ENCODE peak calls at places on chromosomes 16 and 17, in seven cellular contexts. R is NB4, N is uterus, C is endothelial cell of umbilical vein, W is vagina, T is breast epithelium, Z is esophagus squamous epithelium. F is an unnamed sample.

GRCh38 chr16:81629032-81629802 is 149.9 kb upstream of the PLCG2 start:
- DNase-seq in C (no peak), Z (no peak), T (no peak), N (no peak), W (no peak), R (peak), F (no peak)

GRCh38 chr16:85856054-85856453 is 42.9 kb upstream of the IRF8 start:
- DNase-seq in W (no peak), C (no peak), Z (no peak), R (peak), N (no peak), T (no peak), F (no peak)

GRCh38 chr17:59558953-59559352 is 6.5 kb upstream of the DHX40 start:
- DNase-seq in C (peak), N (no peak), R (no peak), T (no peak), Z (no peak), W (no peak), F (no peak)

GRCh38 chr17:40122944-40123810 is 1.4 kb downstream of the MSL1 start:
- DNase-seq in C (peak), Z (no peak), N (peak), W (no peak), R (peak), T (no peak), F (no peak)

GRCh38 chr17:2369551-2370210 is 31.2 kb downstream of the MNT start:
- DNase-seq in T (no peak), C (no peak), N (no peak), W (no peak), R (no peak), Z (no peak), F (no peak)

GRCh38 chr17:40458001-40458791 is 14.9 kb downstream of the IGFBP4 start:
- DNase-seq in Z (no peak), C (no peak), T (no peak), N (peak), W (no peak), R (no peak), F (peak)

GRCh38 chr17:78762007-78762406 is 20.1 kb downstream of the CYTH1 start:
- DNase-seq in Z (no peak), N (no peak), W (no peak), C (peak), T (no peak), R (no peak), F (no peak)

GRCh38 chr17:18224428-18225120 is 861 bp upstream of the LLGL1 start:
- DNase-seq in Z (no peak), T (no peak), W (no peak), N (peak), C (no peak), R (no peak), F (no peak)

DNA sequence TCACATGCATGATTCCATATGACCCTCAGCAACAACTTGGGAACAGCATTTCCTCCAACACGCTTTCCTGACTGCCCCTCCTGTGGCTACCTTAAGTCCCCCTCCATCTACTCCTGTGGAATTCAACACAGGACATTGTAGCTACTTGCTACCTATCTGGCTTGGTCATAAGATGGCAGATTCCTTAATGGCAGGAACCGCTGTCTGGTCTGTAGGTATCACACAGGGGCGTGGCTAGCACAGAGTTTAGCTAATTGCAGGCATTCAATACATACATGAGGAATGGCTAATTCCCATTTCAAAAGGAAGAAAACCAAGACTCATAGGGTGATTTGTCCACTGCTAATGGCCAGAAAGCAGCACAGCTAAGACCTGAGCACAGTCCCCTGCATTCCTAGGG is 8.6 kb downstream of the LRRC59 start:
- DNase-seq in N (no peak), C (no peak), R (no peak), T (no peak), W (no peak), Z (no peak), F (no peak)
- TF ChIP-seq POLR2A in N (no peak), C (no peak), R (no peak), T (no peak), W (no peak), Z (no peak), F (no peak)

GRCh38 chr17:28381141-28381825 is 9.8 kb downstream of the SARM1 start:
- DNase-seq in Z (no peak), T (no peak), W (no peak), N (no peak), R (no peak), C (peak), F (no peak)

GRCh38 chr17:28380572-28380907 is 9.0 kb downstream of the SARM1 start:
- DNase-seq in Z (no peak), T (no peak), C (no peak), W (no peak), R (no peak), N (no peak), F (no peak)

GRCh38 chr17:28385037-28385797 is 13.7 kb downstream of the SARM1 start:
- DNase-seq in C (no peak), Z (no peak), W (no peak), T (no peak), R (no peak), N (no peak), F (no peak)

GRCh38 chr17:28388106-28388505 is 16.6 kb downstream of the SARM1 start:
- DNase-seq in R (no peak), Z (no peak), C (no peak), T (no peak), N (no peak), W (no peak), F (no peak)

DNA sequence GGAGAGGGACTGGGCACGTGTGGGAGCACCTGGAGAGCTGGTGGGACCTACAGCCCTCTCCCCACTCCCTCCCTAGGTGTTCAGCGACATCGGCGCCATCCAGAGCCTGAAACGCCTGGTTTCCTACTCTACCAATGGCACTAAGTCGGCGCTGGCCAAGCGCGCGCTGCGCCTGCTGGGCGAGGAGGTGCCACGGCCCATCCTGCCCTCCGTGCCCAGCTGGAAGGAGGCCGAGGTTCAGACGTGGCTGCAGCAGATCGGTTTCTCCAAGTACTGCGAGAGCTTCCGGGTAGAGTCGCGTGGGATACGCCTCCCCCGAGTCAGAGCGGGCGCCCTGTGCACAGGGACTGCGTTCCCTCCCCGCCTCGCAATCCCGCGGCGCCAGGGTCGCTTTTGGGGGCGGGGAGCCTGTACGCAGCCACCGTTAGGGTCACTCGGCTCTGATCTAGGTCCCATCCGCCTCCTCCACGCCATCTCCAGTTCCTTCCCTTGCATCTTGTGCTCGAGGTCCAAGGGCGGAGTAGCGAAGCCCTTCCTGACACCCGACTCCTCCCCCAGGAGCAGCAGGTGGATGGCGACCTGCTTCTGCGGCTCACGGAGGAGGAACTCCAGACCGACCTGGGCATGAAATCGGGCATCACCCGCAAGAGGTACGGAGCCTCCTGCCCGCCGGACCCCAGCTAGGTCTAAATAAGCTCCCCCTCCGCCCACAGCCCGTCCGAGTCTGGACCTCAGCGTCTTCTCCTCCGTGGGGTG is 13.0 kb downstream of the SARM1 start:
- DNase-seq in R (no peak), C (peak), W (no peak), N (no peak), Z (no peak), T (no peak), F (no peak)
- TF ChIP-seq POLR2A in R (no peak), C (no peak), W (no peak), N (peak), Z (no peak), T (no peak), F (no peak)

DNA sequence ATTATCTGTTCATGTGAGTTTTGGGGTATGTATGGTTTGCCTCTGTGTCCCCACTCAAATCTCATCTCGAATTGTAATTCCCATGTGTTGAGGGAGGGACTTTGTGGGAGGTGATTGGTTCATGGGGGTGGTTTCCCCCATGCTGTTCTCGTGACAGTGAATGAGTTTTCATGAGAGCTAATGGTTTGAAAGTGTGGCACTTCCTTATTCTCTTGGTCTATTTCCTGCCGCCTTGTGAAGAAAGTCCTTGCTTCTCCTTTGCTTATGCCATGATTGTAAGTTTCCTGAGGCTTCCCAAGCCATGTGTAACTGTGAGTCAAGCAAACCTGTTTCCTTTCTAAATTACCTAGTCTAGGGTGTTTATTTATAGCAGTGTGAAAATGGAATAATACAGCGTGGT is 128.1 kb upstream of the HS3ST4 start:
- DNase-seq in W (no peak), R (peak), T (no peak), N (no peak), C (no peak), Z (no peak), F (no peak)
- TF ChIP-seq POLR2A in W (no peak), R (no peak), T (no peak), N (no peak), C (no peak), Z (no peak), F (no peak)

GRCh38 chr16:50310308-50311133 is 44.2 kb downstream of the ADCY7 start:
- DNase-seq in R (no peak), W (no peak), C (no peak), T (no peak), N (no peak), Z (no peak), F (no peak)
- TF ChIP-seq POLR2A in R (no peak), W (no peak), C (no peak), T (no peak), N (no peak), Z (no peak), F (no peak)

GRCh38 chr17:75996665-75997590 is 3.7 kb upstream of the CDK3 start:
- DNase-seq in W (no peak), C (no peak), Z (no peak), N (no peak), T (peak), R (peak), F (peak)
- TF ChIP-seq POLR2A in W (no peak), C (no peak), Z (no peak), N (no peak), T (no peak), R (no peak), F (no peak)

GRCh38 chr16:29963021-29963743 is 1.3 kb downstream of the TMEM219 start:
- DNase-seq in Z (no peak), N (no peak), C (no peak), W (no peak), R (no peak), T (no peak), F (no peak)

GRCh38 chr16:29961127-29961478 is 776 bp upstream of the TMEM219 start:
- DNase-seq in Z (no peak), R (no peak), W (no peak), C (no peak), N (no peak), T (no peak), F (no peak)

GRCh38 chr16:29962344-29962994 is 590 bp downstream of the TMEM219 start:
- DNase-seq in Z (no peak), N (no peak), W (no peak), C (peak), T (no peak), R (peak), F (no peak)

GRCh38 chr16:29959293-29959692 is 2.6 kb upstream of the TMEM219 start:
- DNase-seq in Z (no peak), N (no peak), C (no peak), R (no peak), T (no peak), W (no peak), F (no peak)

DNA sequence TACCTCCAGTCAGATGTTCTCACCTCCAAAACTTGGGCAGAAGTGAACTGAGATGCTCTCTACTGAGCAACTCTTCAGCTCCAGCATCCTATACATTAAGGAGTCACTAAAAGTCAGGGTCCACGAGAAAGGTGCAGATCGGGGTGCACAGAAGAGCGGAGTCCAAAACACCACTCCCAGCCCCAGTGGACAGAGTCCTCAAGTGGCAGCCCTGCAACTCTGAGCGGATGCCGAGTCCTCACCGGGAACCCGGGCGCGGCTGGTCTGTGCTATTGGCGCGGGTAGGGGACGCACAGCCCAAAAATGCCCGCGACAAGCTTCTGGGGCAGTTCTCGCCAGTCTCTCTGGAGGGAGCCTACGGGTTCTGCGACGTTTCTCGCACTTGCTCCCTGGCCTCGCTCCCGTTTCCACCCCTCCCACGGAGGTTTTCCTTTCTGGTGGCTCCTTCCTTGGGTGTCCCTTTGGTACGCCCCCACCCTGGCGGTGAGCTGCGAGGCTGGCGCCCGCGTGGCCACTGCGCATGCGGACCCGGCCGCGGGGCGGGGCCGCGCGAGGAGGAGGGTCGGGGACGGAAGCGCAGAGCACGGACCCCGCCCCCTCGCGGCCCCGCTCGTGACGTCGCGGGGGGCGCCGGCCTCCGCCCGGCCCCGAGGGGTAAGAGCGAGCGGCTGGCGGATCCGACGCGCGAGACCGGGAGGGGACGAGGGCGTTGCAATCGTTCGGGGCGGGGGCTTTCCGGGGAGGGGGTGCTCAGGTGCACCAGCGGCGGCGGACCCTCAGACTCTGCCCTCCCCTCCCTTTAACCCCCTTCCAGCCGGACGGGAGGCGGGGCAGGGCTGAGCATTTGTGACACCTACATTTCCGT is at the start of gene TMEM219:
- DNase-seq in Z (peak), T (peak), W (no peak), R (peak), N (peak), C (peak), F (peak)
- TF ChIP-seq POLR2A in Z (no peak), T (peak), W (peak), R (peak), N (peak), C (no peak), F (peak)

GRCh38 chr17:65562206-65562531 is 721 bp upstream of the AXIN2 start:
- DNase-seq in C (peak), R (no peak), Z (no peak), W (no peak), N (no peak), T (no peak), F (no peak)
- TF ChIP-seq POLR2A in C (no peak), R (no peak), Z (no peak), W (no peak), N (no peak), T (no peak), F (no peak)

GRCh38 chr17:80970044-80970761 is 21.4 kb upstream of the CHMP6 start:
- DNase-seq in R (peak), C (no peak), N (peak), Z (no peak), T (no peak), W (no peak), F (no peak)
- TF ChIP-seq POLR2A in R (no peak), C (no peak), N (no peak), Z (no peak), T (no peak), W (no peak), F (no peak)

GRCh38 chr17:41648411-41649195 is 24.2 kb upstream of the KRT17 start:
- DNase-seq in C (peak), Z (peak), N (peak), R (peak), W (no peak), T (peak), F (peak)
- TF ChIP-seq POLR2A in C (no peak), Z (no peak), N (peak), R (no peak), W (no peak), T (no peak), F (no peak)

F was measured in H54.